ENCODE peak calls at places on chromosomes 11 and 22, in eight cellular contexts. One of them, this sample, is unnamed.

GRCh38 chr11:119641991-119642745 is 86.8 kb downstream of the NECTIN1 start:
- DNase-seq in NCI-H187 treated with DMSO at 0.1 percent for 48 hours: no peak
- DNase-seq in AG09319: no peak
- DNase-seq in AG09309: no peak
- DNase-seq in activated naive CD4-positive, alpha-beta T cell: no peak
- DNase-seq in ELR: peak
- DNase-seq in GM19239: peak
- DNase-seq in AG10803: no peak
- DNase-seq in this sample: no peak

GRCh38 chr22:38314992-38315800 is 2.0 kb downstream of the CSNK1E start:
- DNase-seq in NCI-H187 treated with DMSO at 0.1 percent for 48 hours: no peak
- DNase-seq in AG09319: no peak
- DNase-seq in AG09309: no peak
- DNase-seq in activated naive CD4-positive, alpha-beta T cell: no peak
- DNase-seq in ELR: peak
- DNase-seq in GM19239: no peak
- DNase-seq in AG10803: peak
- DNase-seq in this sample: peak

GRCh38 chr22:29245626-29246385 is 22.0 kb downstream of the RHBDD3 start:
- DNase-seq in NCI-H187 treated with DMSO at 0.1 percent for 48 hours: no peak
- DNase-seq in AG09319: no peak
- DNase-seq in AG09309: no peak
- DNase-seq in activated naive CD4-positive, alpha-beta T cell: peak
- DNase-seq in ELR: peak
- DNase-seq in GM19239: peak
- DNase-seq in AG10803: peak
- DNase-seq in this sample: peak

GRCh38 chr22:46079861-46080821 is 70.2 kb upstream of the PPARA start:
- DNase-seq in NCI-H187 treated with DMSO at 0.1 percent for 48 hours: no peak
- DNase-seq in AG09319: peak
- DNase-seq in AG09309: peak
- DNase-seq in activated naive CD4-positive, alpha-beta T cell: no peak
- DNase-seq in ELR: peak
- DNase-seq in GM19239: no peak
- DNase-seq in AG10803: peak
- DNase-seq in this sample: no peak

GRCh38 chr11:94968334-94968958 is 4.9 kb downstream of the CWC15 start:
- DNase-seq in NCI-H187 treated with DMSO at 0.1 percent for 48 hours: no peak
- DNase-seq in AG09319: peak
- DNase-seq in AG09309: no peak
- DNase-seq in activated naive CD4-positive, alpha-beta T cell: no peak
- DNase-seq in ELR: peak
- DNase-seq in GM19239: no peak
- DNase-seq in AG10803: peak
- DNase-seq in this sample: no peak

GRCh38 chr11:126083829-126084607 is 21.4 kb upstream of the CDON start:
- DNase-seq in NCI-H187 treated with DMSO at 0.1 percent for 48 hours: no peak
- DNase-seq in AG09319: no peak
- DNase-seq in AG09309: no peak
- DNase-seq in activated naive CD4-positive, alpha-beta T cell: no peak
- DNase-seq in ELR: no peak
- DNase-seq in GM19239: no peak
- DNase-seq in AG10803: no peak
- DNase-seq in this sample: no peak

GRCh38 chr11:65540290-65541092 is 15.6 kb downstream of the SCYL1 start:
- DNase-seq in NCI-H187 treated with DMSO at 0.1 percent for 48 hours: no peak
- DNase-seq in AG09319: peak
- DNase-seq in AG09309: peak
- DNase-seq in activated naive CD4-positive, alpha-beta T cell: peak
- DNase-seq in ELR: peak
- DNase-seq in GM19239: peak
- DNase-seq in AG10803: peak
- DNase-seq in this sample: peak

GRCh38 chr11:41121600-41121999 is 337.9 kb downstream of the LRRC4C start:
- DNase-seq in NCI-H187 treated with DMSO at 0.1 percent for 48 hours: no peak
- DNase-seq in AG09319: no peak
- DNase-seq in AG09309: no peak
- DNase-seq in activated naive CD4-positive, alpha-beta T cell: no peak
- DNase-seq in ELR: no peak
- DNase-seq in GM19239: no peak
- DNase-seq in AG10803: no peak
- DNase-seq in this sample: no peak

GRCh38 chr11:27770576-27770975 is 70.3 kb upstream of the BDNF start:
- DNase-seq in NCI-H187 treated with DMSO at 0.1 percent for 48 hours: no peak
- DNase-seq in AG09319: no peak
- DNase-seq in AG09309: no peak
- DNase-seq in activated naive CD4-positive, alpha-beta T cell: no peak
- DNase-seq in ELR: peak
- DNase-seq in GM19239: no peak
- DNase-seq in AG10803: no peak
- DNase-seq in this sample: no peak

GRCh38 chr11:65434667-65435179 is 12.1 kb downstream of the NEAT1 start:
- DNase-seq in NCI-H187 treated with DMSO at 0.1 percent for 48 hours: no peak
- DNase-seq in AG09319: no peak
- DNase-seq in AG09309: no peak
- DNase-seq in activated naive CD4-positive, alpha-beta T cell: no peak
- DNase-seq in ELR: peak
- DNase-seq in GM19239: no peak
- DNase-seq in AG10803: peak
- DNase-seq in this sample: no peak

GRCh38 chr22:37032535-37033460 is 13.3 kb downstream of the MPST start:
- DNase-seq in NCI-H187 treated with DMSO at 0.1 percent for 48 hours: no peak
- DNase-seq in AG09319: peak
- DNase-seq in AG09309: peak
- DNase-seq in activated naive CD4-positive, alpha-beta T cell: no peak
- DNase-seq in ELR: peak
- DNase-seq in GM19239: no peak
- DNase-seq in AG10803: peak
- DNase-seq in this sample: peak

GRCh38 chr11:30282289-30282631 is 40.6 kb upstream of the ARL14EP start:
- DNase-seq in NCI-H187 treated with DMSO at 0.1 percent for 48 hours: no peak
- DNase-seq in AG09319: no peak
- DNase-seq in AG09309: no peak
- DNase-seq in activated naive CD4-positive, alpha-beta T cell: no peak
- DNase-seq in ELR: no peak
- DNase-seq in GM19239: peak
- DNase-seq in AG10803: no peak
- DNase-seq in this sample: no peak

GRCh38 chr11:18721576-18722292 is 4.3 kb downstream of the IGSF22 start:
- DNase-seq in NCI-H187 treated with DMSO at 0.1 percent for 48 hours: no peak
- DNase-seq in AG09319: no peak
- DNase-seq in AG09309: no peak
- DNase-seq in activated naive CD4-positive, alpha-beta T cell: no peak
- DNase-seq in ELR: peak
- DNase-seq in GM19239: peak
- DNase-seq in AG10803: peak
- DNase-seq in this sample: peak

GRCh38 chr11:32436751-32437405 is 1.5 kb upstream of the WT1 start:
- DNase-seq in NCI-H187 treated with DMSO at 0.1 percent for 48 hours: no peak
- DNase-seq in AG09319: no peak
- DNase-seq in AG09309: no peak
- DNase-seq in activated naive CD4-positive, alpha-beta T cell: no peak
- DNase-seq in ELR: no peak
- DNase-seq in GM19239: no peak
- DNase-seq in AG10803: no peak
- DNase-seq in this sample: no peak

GRCh38 chr11:93073026-93073425 is 103.6 kb downstream of the MTNR1B start:
- DNase-seq in NCI-H187 treated with DMSO at 0.1 percent for 48 hours: no peak
- DNase-seq in AG09319: no peak
- DNase-seq in AG09309: no peak
- DNase-seq in activated naive CD4-positive, alpha-beta T cell: no peak
- DNase-seq in ELR: no peak
- DNase-seq in GM19239: no peak
- DNase-seq in AG10803: no peak
- DNase-seq in this sample: no peak

GRCh38 chr11:11995601-11996000 is 12.8 kb downstream of the DKK3 start:
- DNase-seq in NCI-H187 treated with DMSO at 0.1 percent for 48 hours: peak
- DNase-seq in AG09319: no peak
- DNase-seq in AG09309: no peak
- DNase-seq in activated naive CD4-positive, alpha-beta T cell: no peak
- DNase-seq in ELR: no peak
- DNase-seq in GM19239: no peak
- DNase-seq in AG10803: no peak
- DNase-seq in this sample: no peak

GRCh38 chr22:36405221-36405631 is 17.5 kb upstream of the MYH9 start:
- DNase-seq in NCI-H187 treated with DMSO at 0.1 percent for 48 hours: no peak
- DNase-seq in AG09319: no peak
- DNase-seq in AG09309: no peak
- DNase-seq in activated naive CD4-positive, alpha-beta T cell: no peak
- DNase-seq in ELR: no peak
- DNase-seq in GM19239: no peak
- DNase-seq in AG10803: no peak
- DNase-seq in this sample: no peak

GRCh38 chr11:90204832-90205646 is 17.8 kb downstream of the CHORDC1 start:
- DNase-seq in NCI-H187 treated with DMSO at 0.1 percent for 48 hours: peak
- DNase-seq in AG09319: peak
- DNase-seq in AG09309: peak
- DNase-seq in activated naive CD4-positive, alpha-beta T cell: no peak
- DNase-seq in ELR: peak
- DNase-seq in GM19239: no peak
- DNase-seq in AG10803: peak
- DNase-seq in this sample: peak

GRCh38 chr11:266676-267439 is 11.3 kb upstream of the NLRP6 start:
- DNase-seq in NCI-H187 treated with DMSO at 0.1 percent for 48 hours: no peak
- DNase-seq in AG09319: no peak
- DNase-seq in AG09309: no peak
- DNase-seq in activated naive CD4-positive, alpha-beta T cell: no peak
- DNase-seq in ELR: no peak
- DNase-seq in GM19239: no peak
- DNase-seq in AG10803: no peak
- DNase-seq in this sample: no peak

GRCh38 chr11:103948331-103948730 is 88.1 kb upstream of the DDI1 start:
- DNase-seq in NCI-H187 treated with DMSO at 0.1 percent for 48 hours: no peak
- DNase-seq in AG09319: no peak
- DNase-seq in AG09309: no peak
- DNase-seq in activated naive CD4-positive, alpha-beta T cell: no peak
- DNase-seq in ELR: no peak
- DNase-seq in GM19239: no peak
- DNase-seq in AG10803: no peak
- DNase-seq in this sample: no peak

GRCh38 chr22:23013612-23014011 is 56.7 kb upstream of the GNAZ start:
- DNase-seq in NCI-H187 treated with DMSO at 0.1 percent for 48 hours: no peak
- DNase-seq in AG09319: no peak
- DNase-seq in AG09309: no peak
- DNase-seq in activated naive CD4-positive, alpha-beta T cell: no peak
- DNase-seq in ELR: no peak
- DNase-seq in GM19239: no peak
- DNase-seq in AG10803: no peak
- DNase-seq in this sample: no peak

GRCh38 chr11:134453441-134453840 is 41.4 kb upstream of the B3GAT1 start:
- DNase-seq in NCI-H187 treated with DMSO at 0.1 percent for 48 hours: no peak
- DNase-seq in AG09319: no peak
- DNase-seq in AG09309: no peak
- DNase-seq in activated naive CD4-positive, alpha-beta T cell: no peak
- DNase-seq in ELR: no peak
- DNase-seq in GM19239: no peak
- DNase-seq in AG10803: no peak
- DNase-seq in this sample: no peak

GRCh38 chr11:67266424-67267187 is at the start of gene GRK2:
- DNase-seq in NCI-H187 treated with DMSO at 0.1 percent for 48 hours: no peak
- DNase-seq in AG09319: no peak
- DNase-seq in AG09309: no peak
- DNase-seq in activated naive CD4-positive, alpha-beta T cell: no peak
- DNase-seq in ELR: peak
- DNase-seq in GM19239: no peak
- DNase-seq in AG10803: peak
- DNase-seq in this sample: peak

GRCh38 chr11:102446606-102447005 is 6.0 kb downstream of the TMEM123 start:
- DNase-seq in NCI-H187 treated with DMSO at 0.1 percent for 48 hours: no peak
- DNase-seq in AG09319: no peak
- DNase-seq in AG09309: no peak
- DNase-seq in activated naive CD4-positive, alpha-beta T cell: no peak
- DNase-seq in ELR: peak
- DNase-seq in GM19239: no peak
- DNase-seq in AG10803: peak
- DNase-seq in this sample: no peak

GRCh38 chr11:76805206-76805913 is 22.2 kb downstream of the TSKU start:
- DNase-seq in NCI-H187 treated with DMSO at 0.1 percent for 48 hours: no peak
- DNase-seq in AG09319: no peak
- DNase-seq in AG09309: no peak
- DNase-seq in activated naive CD4-positive, alpha-beta T cell: no peak
- DNase-seq in ELR: no peak
- DNase-seq in GM19239: no peak
- DNase-seq in AG10803: peak
- DNase-seq in this sample: no peak

GRCh38 chr11:110715541-110715940 is 3.3 kb upstream of the ARHGAP20 start:
- DNase-seq in NCI-H187 treated with DMSO at 0.1 percent for 48 hours: no peak
- DNase-seq in AG09319: no peak
- DNase-seq in AG09309: peak
- DNase-seq in activated naive CD4-positive, alpha-beta T cell: no peak
- DNase-seq in ELR: no peak
- DNase-seq in GM19239: no peak
- DNase-seq in AG10803: peak
- DNase-seq in this sample: no peak

This sample was measured in mucosa of descending colon.